ENCODE peak calls at places on chromosome 18, in seven cellular contexts. I is mesenchymal stem cell, E is neuronal stem cell, A is mesendoderm, N is H1, L is H9, Y is trophoblast cell. F is an unnamed sample.

GRCh38 chr18:79786781-79787526 is 10.8 kb upstream of the KCNG2 start:
- DNase-seq in I (peak; percentile 53), L (no peak), A (no peak), E (no peak), N (peak; percentile 41), Y (peak; percentile 3), F (peak; percentile 66)

GRCh38 chr18:27996792-27997191 is 180.1 kb downstream of the CDH2 start:
- DNase-seq in N (no peak), E (no peak), Y (no peak), A (no peak), L (no peak), I (peak; percentile 30), F (peak; percentile 66)

GRCh38 chr18:67854340-67854739 is 337.8 kb upstream of the DSEL start:
- DNase-seq in N (no peak), L (no peak), E (no peak), A (no peak), I (no peak), Y (no peak), F (peak; percentile 41)

GRCh38 chr18:49921278-49922037 is 108.1 kb upstream of the ACAA2 start:
- DNase-seq in Y (no peak), L (no peak), A (no peak), E (no peak), N (no peak), I (no peak), F (no peak)

GRCh38 chr18:55064760-55065159 is 105.5 kb upstream of the CCDC68 start:
- DNase-seq in I (no peak), N (no peak), E (no peak), Y (no peak), A (no peak), L (no peak), F (no peak)

GRCh38 chr18:76499596-76500340 is 4.7 kb upstream of the ZNF516 start:
- DNase-seq in I (no peak), E (no peak), L (no peak), A (no peak), N (no peak), Y (peak; percentile 31), F (no peak)

GRCh38 chr18:59268722-59269562 is 4.3 kb downstream of the RAX start:
- DNase-seq in L (peak; percentile 89), E (no peak), N (peak; percentile 89), I (peak; percentile 18), A (peak; percentile 90), Y (peak; percentile 16), F (no peak)

GRCh38 chr18:69484699-69485396 is 84.2 kb downstream of the DOK6 start:
- DNase-seq in I (peak; percentile 80), L (no peak), N (no peak), Y (no peak), E (no peak), A (peak; percentile 50), F (peak; percentile 81)

GRCh38 chr18:67916142-67916541 is 399.6 kb upstream of the DSEL start:
- DNase-seq in N (no peak), E (no peak), L (no peak), Y (no peak), I (no peak), A (no peak), F (peak; percentile 6)

GRCh38 chr18:78671551-78671950 is 308.1 kb upstream of the SALL3 start:
- DNase-seq in I (no peak), Y (no peak), A (no peak), E (no peak), N (no peak), L (no peak), F (no peak)

GRCh38 chr18:70075906-70076305 is 128.2 kb upstream of the CD226 start:
- DNase-seq in E (no peak), N (no peak), L (no peak), I (no peak), A (no peak), Y (peak; percentile 12), F (no peak)

GRCh38 chr18:13220326-13220991 is 1.9 kb downstream of the LDLRAD4 start:
- DNase-seq in E (no peak), N (no peak), L (no peak), A (no peak), Y (peak; percentile 20), I (no peak), F (no peak)
- H2BK5ac ChIP-seq in E (no peak overlapping the region), N (no peak overlapping the region), L (no peak overlapping the region), A (no peak overlapping the region), Y (no peak overlapping the region), I (no peak overlapping the region), F (no peak overlapping the region)

GRCh38 chr18:73884868-73885267 is 262.8 kb downstream of the FBXO15 start:
- DNase-seq in E (no peak), A (no peak), L (no peak), N (no peak), I (no peak), Y (no peak), F (no peak)
- H2BK5ac ChIP-seq in E (no peak overlapping the region), A (no peak overlapping the region), L (no peak overlapping the region), N (no peak overlapping the region), I (no peak overlapping the region), Y (no peak overlapping the region), F (no peak overlapping the region)

GRCh38 chr18:10495936-10496335 is 29.9 kb upstream of the NAPG start:
- DNase-seq in N (no peak), A (no peak), L (no peak), I (no peak), Y (no peak), E (no peak), F (no peak)
- H2BK5ac ChIP-seq in N (no peak overlapping the region), A (no peak overlapping the region), L (no peak overlapping the region), I (no peak overlapping the region), Y (no peak overlapping the region), E (no peak overlapping the region), F (no peak overlapping the region)

GRCh38 chr18:23798824-23799223 is 109.6 kb downstream of the LAMA3 start:
- DNase-seq in I (no peak), N (no peak), E (no peak), Y (peak; percentile 36), A (no peak), L (no peak), F (no peak)
- H2BK5ac ChIP-seq in I (no peak overlapping the region), N (no peak overlapping the region), E (no peak overlapping the region), Y (no peak overlapping the region), A (no peak overlapping the region), L (no peak overlapping the region), F (no peak overlapping the region)

GRCh38 chr18:23068692-23069305 is 66.5 kb upstream of the CABLES1 start:
- DNase-seq in E (no peak), I (no peak), Y (no peak), N (no peak), A (no peak), L (no peak), F (no peak)

GRCh38 chr18:23069481-23069880 is 65.8 kb upstream of the CABLES1 start:
- DNase-seq in N (no peak), E (no peak), L (no peak), I (no peak), A (no peak), Y (no peak), F (no peak)

GRCh38 chr18:23072079-23072478 is 63.2 kb upstream of the CABLES1 start:
- DNase-seq in Y (no peak), N (no peak), E (no peak), L (no peak), A (no peak), I (no peak), F (no peak)

GRCh38 chr18:23073996-23074606 is 61.2 kb upstream of the CABLES1 start:
- DNase-seq in Y (no peak), I (no peak), L (no peak), N (no peak), E (no peak), A (no peak), F (no peak)

GRCh38 chr18:23071285-23071684 is 64.0 kb upstream of the CABLES1 start:
- DNase-seq in I (no peak), N (no peak), A (no peak), L (no peak), Y (peak; percentile 40), E (no peak), F (peak; percentile 72)
- H2BK5ac ChIP-seq in I (no peak overlapping the region), N (no peak overlapping the region), A (no peak overlapping the region), L (no peak overlapping the region), Y (no peak overlapping the region), E (no peak overlapping the region), F (no peak overlapping the region)

GRCh38 chr18:57961876-57962505 is 82.0 kb upstream of the NEDD4L start:
- DNase-seq in L (no peak), N (no peak), Y (no peak), A (no peak), I (no peak), E (no peak), F (no peak)
- H2BK5ac ChIP-seq in L (no peak overlapping the region), N (no peak overlapping the region), Y (no peak overlapping the region), A (no peak overlapping the region), I (no peak overlapping the region), E (no peak overlapping the region), F (no peak overlapping the region)